ENCODE peak calls at places on chromosomes 7 and 10, in nine cellular contexts. One of them, this sample, is unnamed.

GRCh38 chr7:95425694-95426093 is 9.1 kb downstream of the PON2 start:
- DNase-seq in OCI-LY7: no peak
- DNase-seq in GM23338: no peak
- DNase-seq in hepatocyte: no peak
- DNase-seq in neural progenitor cell: no peak
- DNase-seq in MM.1S: no peak
- DNase-seq in HCT116: no peak
- DNase-seq in PC-3: no peak
- DNase-seq in SK-N-SH: no peak
- DNase-seq in this sample: no peak

GRCh38 chr10:132670546-132670945 is 115.4 kb downstream of the NKX6-2 start:
- DNase-seq in OCI-LY7: no peak
- DNase-seq in GM23338: no peak
- DNase-seq in hepatocyte: no peak
- DNase-seq in neural progenitor cell: no peak
- DNase-seq in MM.1S: no peak
- DNase-seq in HCT116: no peak
- DNase-seq in PC-3: no peak
- DNase-seq in SK-N-SH: no peak
- DNase-seq in this sample: no peak

GRCh38 chr7:1284743-1285458 is 52.2 kb downstream of the UNCX start:
- DNase-seq in OCI-LY7: no peak
- DNase-seq in GM23338: no peak
- DNase-seq in hepatocyte: no peak
- DNase-seq in neural progenitor cell: no peak
- DNase-seq in MM.1S: no peak
- DNase-seq in HCT116: no peak
- DNase-seq in PC-3: no peak
- DNase-seq in SK-N-SH: no peak
- DNase-seq in this sample: no peak

GRCh38 chr10:78927257-78927995 is 141.3 kb upstream of the ZMIZ1 start:
- DNase-seq in OCI-LY7: peak; percentile 40
- DNase-seq in GM23338: no peak
- DNase-seq in hepatocyte: no peak
- DNase-seq in neural progenitor cell: no peak
- DNase-seq in MM.1S: no peak
- DNase-seq in HCT116: peak; percentile 68
- DNase-seq in PC-3: peak; percentile 100
- DNase-seq in SK-N-SH: no peak
- DNase-seq in this sample: no peak

GRCh38 chr7:20220824-20221547 is 3.8 kb upstream of the MACC1 start:
- DNase-seq in OCI-LY7: no peak
- DNase-seq in GM23338: no peak
- DNase-seq in hepatocyte: no peak
- DNase-seq in neural progenitor cell: no peak
- DNase-seq in MM.1S: peak; percentile 39
- DNase-seq in HCT116: no peak
- DNase-seq in PC-3: peak; percentile 92
- DNase-seq in SK-N-SH: no peak
- DNase-seq in this sample: peak; percentile 93

GRCh38 chr10:129969528-129970264 is 5.6 kb upstream of the EBF3 start:
- DNase-seq in OCI-LY7: no peak
- DNase-seq in GM23338: no peak
- DNase-seq in hepatocyte: no peak
- DNase-seq in neural progenitor cell: peak; percentile 64
- DNase-seq in MM.1S: no peak
- DNase-seq in HCT116: no peak
- DNase-seq in PC-3: no peak
- DNase-seq in SK-N-SH: peak; percentile 42
- DNase-seq in this sample: no peak

GRCh38 chr7:23490357-23491131 is 20.3 kb upstream of the IGF2BP3 start:
- DNase-seq in OCI-LY7: peak; percentile 85
- DNase-seq in GM23338: no peak
- DNase-seq in hepatocyte: no peak
- DNase-seq in neural progenitor cell: no peak
- DNase-seq in MM.1S: no peak
- DNase-seq in HCT116: no peak
- DNase-seq in PC-3: no peak
- DNase-seq in SK-N-SH: peak; percentile 98
- DNase-seq in this sample: peak; percentile 59

GRCh38 chr10:49076741-49077521 is 38.4 kb downstream of the VSTM4 start:
- DNase-seq in OCI-LY7: peak; percentile 54
- DNase-seq in GM23338: no peak
- DNase-seq in hepatocyte: no peak
- DNase-seq in neural progenitor cell: no peak
- DNase-seq in MM.1S: peak; percentile 79
- DNase-seq in HCT116: no peak
- DNase-seq in PC-3: no peak
- DNase-seq in SK-N-SH: no peak
- DNase-seq in this sample: no peak

GRCh38 chr10:97376413-97376812 is 24.7 kb downstream of the RRP12 start:
- DNase-seq in OCI-LY7: no peak
- DNase-seq in GM23338: no peak
- DNase-seq in hepatocyte: no peak
- DNase-seq in neural progenitor cell: no peak
- DNase-seq in MM.1S: no peak
- DNase-seq in HCT116: no peak
- DNase-seq in PC-3: no peak
- DNase-seq in SK-N-SH: no peak
- DNase-seq in this sample: no peak

GRCh38 chr10:108064856-108065255 is 900.4 kb upstream of the SORCS1 start:
- DNase-seq in OCI-LY7: no peak
- DNase-seq in GM23338: no peak
- DNase-seq in hepatocyte: no peak
- DNase-seq in neural progenitor cell: no peak
- DNase-seq in MM.1S: no peak
- DNase-seq in HCT116: no peak
- DNase-seq in PC-3: peak; percentile 34
- DNase-seq in SK-N-SH: no peak
- DNase-seq in this sample: peak; percentile 39

GRCh38 chr7:148807451-148807850 is 76.6 kb downstream of the EZH2 start:
- DNase-seq in OCI-LY7: no peak
- DNase-seq in GM23338: no peak
- DNase-seq in hepatocyte: no peak
- DNase-seq in neural progenitor cell: no peak
- DNase-seq in MM.1S: no peak
- DNase-seq in HCT116: no peak
- DNase-seq in PC-3: no peak
- DNase-seq in SK-N-SH: no peak
- DNase-seq in this sample: no peak

GRCh38 chr7:111132833-111133232 is 41.9 kb downstream of the LRRN3 start:
- DNase-seq in OCI-LY7: no peak
- DNase-seq in GM23338: no peak
- DNase-seq in hepatocyte: no peak
- DNase-seq in neural progenitor cell: no peak
- DNase-seq in MM.1S: no peak
- DNase-seq in HCT116: peak; percentile 15
- DNase-seq in PC-3: peak; percentile 59
- DNase-seq in SK-N-SH: no peak
- DNase-seq in this sample: no peak

GRCh38 chr10:132506711-132507466 is 30.7 kb upstream of the INPP5A start:
- DNase-seq in OCI-LY7: no peak
- DNase-seq in GM23338: no peak
- DNase-seq in hepatocyte: peak; percentile 40
- DNase-seq in neural progenitor cell: no peak
- DNase-seq in MM.1S: no peak
- DNase-seq in HCT116: no peak
- DNase-seq in PC-3: peak; percentile 11
- DNase-seq in SK-N-SH: no peak
- DNase-seq in this sample: peak; percentile 82

GRCh38 chr10:130751106-130751840 is 560.2 kb downstream of the TCERG1L start:
- DNase-seq in OCI-LY7: no peak
- DNase-seq in GM23338: no peak
- DNase-seq in hepatocyte: no peak
- DNase-seq in neural progenitor cell: no peak
- DNase-seq in MM.1S: no peak
- DNase-seq in HCT116: no peak
- DNase-seq in PC-3: no peak
- DNase-seq in SK-N-SH: no peak
- DNase-seq in this sample: no peak

GRCh38 chr7:135490783-135491182 is 19.1 kb downstream of the CNOT4 start:
- DNase-seq in OCI-LY7: no peak
- DNase-seq in GM23338: no peak
- DNase-seq in hepatocyte: peak; percentile 32
- DNase-seq in neural progenitor cell: no peak
- DNase-seq in MM.1S: no peak
- DNase-seq in HCT116: no peak
- DNase-seq in PC-3: peak; percentile 66
- DNase-seq in SK-N-SH: no peak
- DNase-seq in this sample: peak; percentile 37
- H3K27ac ChIP-seq in OCI-LY7: no peak overlapping the region
- H3K27ac ChIP-seq in GM23338: no peak overlapping the region
- H3K27ac ChIP-seq in hepatocyte: peak overlapping the region; percentile 36
- H3K27ac ChIP-seq in neural progenitor cell: no peak overlapping the region
- H3K27ac ChIP-seq in MM.1S: no peak overlapping the region
- H3K27ac ChIP-seq in HCT116: no peak overlapping the region
- H3K27ac ChIP-seq in PC-3: no peak overlapping the region
- H3K27ac ChIP-seq in SK-N-SH: no peak overlapping the region
- H3K27ac ChIP-seq in this sample: no peak overlapping the region

DNA sequence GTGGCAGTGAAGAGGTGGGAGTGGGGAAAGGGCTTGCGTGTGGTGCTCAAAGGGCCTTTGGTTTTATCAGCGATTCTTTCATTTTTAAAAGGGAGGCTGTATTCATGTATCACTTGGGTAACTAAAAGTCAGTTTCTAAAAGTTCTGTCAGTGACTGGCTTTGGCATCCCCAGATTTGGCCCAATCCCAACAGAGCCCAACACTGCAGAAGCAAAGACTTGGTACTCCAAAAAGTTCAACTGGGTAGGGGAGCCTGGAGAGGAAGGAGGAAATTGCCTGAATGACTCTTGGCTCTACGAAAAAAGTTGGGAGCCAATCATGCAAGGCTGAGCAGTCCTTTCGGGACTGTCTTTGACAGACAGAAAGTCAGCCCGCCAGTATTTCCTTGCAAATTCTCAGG is 54.5 kb upstream of the COL13A1 start:
- DNase-seq in OCI-LY7: no peak
- DNase-seq in GM23338: no peak
- DNase-seq in hepatocyte: no peak
- DNase-seq in neural progenitor cell: no peak
- DNase-seq in MM.1S: no peak
- DNase-seq in HCT116: no peak
- DNase-seq in PC-3: no peak
- DNase-seq in SK-N-SH: no peak
- DNase-seq in this sample: no peak
- TF ChIP-seq EZH2phosphoT487 in OCI-LY7: no peak
- TF ChIP-seq EZH2phosphoT487 in GM23338: no peak
- TF ChIP-seq EZH2phosphoT487 in hepatocyte: no peak
- TF ChIP-seq EZH2phosphoT487 in neural progenitor cell: no peak
- TF ChIP-seq EZH2phosphoT487 in MM.1S: no peak
- TF ChIP-seq EZH2phosphoT487 in HCT116: no peak
- TF ChIP-seq EZH2phosphoT487 in PC-3: no peak
- TF ChIP-seq EZH2phosphoT487 in SK-N-SH: no peak
- TF ChIP-seq EZH2phosphoT487 in this sample: no peak

GRCh38 chr10:44478040-44478439 is 93.1 kb upstream of the CXCL12 start:
- DNase-seq in OCI-LY7: no peak
- DNase-seq in GM23338: no peak
- DNase-seq in hepatocyte: no peak
- DNase-seq in neural progenitor cell: no peak
- DNase-seq in MM.1S: no peak
- DNase-seq in HCT116: no peak
- DNase-seq in PC-3: no peak
- DNase-seq in SK-N-SH: no peak
- DNase-seq in this sample: peak; percentile 86
- H3K27ac ChIP-seq in OCI-LY7: no peak overlapping the region
- H3K27ac ChIP-seq in GM23338: no peak overlapping the region
- H3K27ac ChIP-seq in hepatocyte: no peak overlapping the region
- H3K27ac ChIP-seq in neural progenitor cell: no peak overlapping the region
- H3K27ac ChIP-seq in MM.1S: no peak overlapping the region
- H3K27ac ChIP-seq in HCT116: no peak overlapping the region
- H3K27ac ChIP-seq in PC-3: no peak overlapping the region
- H3K27ac ChIP-seq in SK-N-SH: no peak overlapping the region
- H3K27ac ChIP-seq in this sample: peak overlapping the region; percentile 67

GRCh38 chr7:75875113-75876080 is 3.4 kb upstream of the RHBDD2 start:
- DNase-seq in OCI-LY7: no peak
- DNase-seq in GM23338: no peak
- DNase-seq in hepatocyte: no peak
- DNase-seq in neural progenitor cell: no peak
- DNase-seq in MM.1S: peak; percentile 91
- DNase-seq in HCT116: no peak
- DNase-seq in PC-3: no peak
- DNase-seq in SK-N-SH: no peak
- DNase-seq in this sample: no peak
- TF ChIP-seq EZH2phosphoT487 in OCI-LY7: no peak
- TF ChIP-seq EZH2phosphoT487 in GM23338: no peak
- TF ChIP-seq EZH2phosphoT487 in hepatocyte: no peak
- TF ChIP-seq EZH2phosphoT487 in neural progenitor cell: no peak
- TF ChIP-seq EZH2phosphoT487 in MM.1S: no peak
- TF ChIP-seq EZH2phosphoT487 in HCT116: no peak
- TF ChIP-seq EZH2phosphoT487 in PC-3: no peak
- TF ChIP-seq EZH2phosphoT487 in SK-N-SH: no peak
- TF ChIP-seq EZH2phosphoT487 in this sample: no peak

GRCh38 chr7:90404777-90405176 is 1.5 kb downstream of the CLDN12 start:
- DNase-seq in OCI-LY7: no peak
- DNase-seq in GM23338: no peak
- DNase-seq in hepatocyte: peak; percentile 7
- DNase-seq in neural progenitor cell: no peak
- DNase-seq in MM.1S: no peak
- DNase-seq in HCT116: no peak
- DNase-seq in PC-3: peak; percentile 45
- DNase-seq in SK-N-SH: no peak
- DNase-seq in this sample: peak; percentile 57
- H3K27ac ChIP-seq in OCI-LY7: no peak overlapping the region
- H3K27ac ChIP-seq in GM23338: no peak overlapping the region
- H3K27ac ChIP-seq in hepatocyte: peak overlapping the region; percentile 98
- H3K27ac ChIP-seq in neural progenitor cell: no peak overlapping the region
- H3K27ac ChIP-seq in MM.1S: no peak overlapping the region
- H3K27ac ChIP-seq in HCT116: no peak overlapping the region
- H3K27ac ChIP-seq in PC-3: peak overlapping the region; percentile 56
- H3K27ac ChIP-seq in SK-N-SH: peak overlapping the region; percentile 99
- H3K27ac ChIP-seq in this sample: peak overlapping the region; percentile 96

DNA sequence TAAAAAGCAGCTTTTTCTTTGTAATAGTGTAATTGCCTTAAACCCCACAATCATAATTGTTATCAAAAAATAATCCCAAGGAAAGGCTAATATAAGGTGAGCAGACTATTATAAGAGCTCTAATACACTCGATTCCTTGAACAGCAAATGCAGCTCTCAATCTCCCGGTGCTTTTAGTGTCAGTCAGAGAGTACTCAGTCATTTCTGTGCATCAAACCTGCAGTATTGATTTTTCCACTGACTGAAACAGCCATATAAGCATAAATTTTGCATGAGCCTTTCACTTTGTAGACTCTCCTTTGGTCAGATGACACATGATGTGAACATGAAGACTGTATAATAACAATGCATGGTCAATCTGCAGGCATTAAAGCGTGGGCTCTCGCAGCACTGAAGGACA is 271.9 kb downstream of the POU6F2 start:
- DNase-seq in OCI-LY7: no peak
- DNase-seq in GM23338: no peak
- DNase-seq in hepatocyte: no peak
- DNase-seq in neural progenitor cell: no peak
- DNase-seq in MM.1S: no peak
- DNase-seq in HCT116: no peak
- DNase-seq in PC-3: no peak
- DNase-seq in SK-N-SH: no peak
- DNase-seq in this sample: no peak
- TF ChIP-seq EZH2phosphoT487 in OCI-LY7: no peak
- TF ChIP-seq EZH2phosphoT487 in GM23338: no peak
- TF ChIP-seq EZH2phosphoT487 in hepatocyte: no peak
- TF ChIP-seq EZH2phosphoT487 in neural progenitor cell: no peak
- TF ChIP-seq EZH2phosphoT487 in MM.1S: no peak
- TF ChIP-seq EZH2phosphoT487 in HCT116: no peak
- TF ChIP-seq EZH2phosphoT487 in PC-3: no peak
- TF ChIP-seq EZH2phosphoT487 in SK-N-SH: no peak
- TF ChIP-seq EZH2phosphoT487 in this sample: no peak

This sample was measured in GM23248.